ENCODE peak calls at places on chromosomes 1 and 21, in eight cellular contexts. R is dermis microvascular lymphatic vessel endothelial cell; N is NCI-H1436; Z is H4; S is stimulated activated CD8-positive, alpha-beta memory T cell treated with anti-CD3 and anti-CD28 coated beads, Interleukin-4, amount 100 ng/mL, for 24 hours; G is posterior cingulate gyrus; D is activated gamma-delta T cell; Y is LoVo. E is an unnamed sample.

GRCh38 chr1:192890134-192890533 is 81.3 kb downstream of the RGS2 start:
- DNase-seq in G (no peak), Y (no peak), Z (no peak), S (no peak), D (no peak), R (no peak), N (no peak), E (no peak)

GRCh38 chr1:154819628-154820590 is 50.2 kb downstream of the KCNN3 start:
- DNase-seq in R (no peak), S (no peak), G (no peak), N (no peak), Z (peak), Y (no peak), D (no peak), E (no peak)

GRCh38 chr21:44368711-44369446 is 15.5 kb downstream of the TRPM2 start:
- DNase-seq in D (no peak), Z (no peak), N (no peak), G (no peak), S (no peak), R (no peak), Y (no peak), E (no peak)

GRCh38 chr1:226973371-226973897 is 33.3 kb downstream of the COQ8A start:
- DNase-seq in G (no peak), D (no peak), Z (no peak), N (no peak), S (no peak), R (no peak), Y (no peak), E (no peak)

GRCh38 chr1:240611619-240612490 is at the start of gene GREM2:
- DNase-seq in S (peak), Y (peak), Z (peak), N (peak), G (peak), D (no peak), R (no peak), E (peak)

GRCh38 chr1:145918992-145919939 is 749 bp upstream of the PEX11B start:
- DNase-seq in Y (peak), Z (peak), D (no peak), S (no peak), N (no peak), R (peak), G (no peak), E (peak)

GRCh38 chr1:8384088-8384487 is 66.2 kb downstream of the SLC45A1 start:
- DNase-seq in Y (no peak), D (no peak), G (no peak), N (no peak), Z (no peak), S (no peak), R (no peak), E (no peak)

GRCh38 chr1:91611498-91611917 is 110.9 kb downstream of the CDC7 start:
- DNase-seq in Y (peak), G (no peak), R (no peak), Z (no peak), N (no peak), D (no peak), S (no peak), E (no peak)

GRCh38 chr1:1063945-1064831 is 9.9 kb downstream of the RNF223 start:
- DNase-seq in N (no peak), G (no peak), D (peak), Y (peak), R (peak), S (peak), Z (peak), E (peak)

GRCh38 chr1:54986532-54986931 is 6.1 kb downstream of the TMEM61 start:
- DNase-seq in Y (no peak), N (no peak), R (no peak), S (no peak), Z (no peak), D (no peak), G (no peak), E (no peak)

GRCh38 chr1:208880433-208881100 is 636.4 kb upstream of the PLXNA2 start:
- DNase-seq in R (no peak), G (no peak), D (no peak), N (no peak), Z (no peak), Y (no peak), S (no peak), E (no peak)

GRCh38 chr1:241639653-241640148 is 468 bp downstream of the CHML start:
- DNase-seq in Y (no peak), Z (peak), D (peak), S (peak), R (no peak), G (no peak), N (no peak), E (peak)

GRCh38 chr1:66464802-66465201 is 69.2 kb upstream of the SGIP1 start:
- DNase-seq in S (no peak), Y (no peak), Z (peak), R (no peak), G (no peak), N (no peak), D (no peak), E (peak)

GRCh38 chr1:52553372-52554266 is 727 bp upstream of the TUT4 start:
- DNase-seq in N (peak), G (peak), S (peak), D (peak), Z (peak), R (peak), Y (peak), E (peak)

GRCh38 chr1:44405804-44406743 is 1.0 kb downstream of the RNF220 start:
- DNase-seq in Y (no peak), R (no peak), Z (no peak), S (no peak), D (no peak), N (no peak), G (no peak), E (no peak)

GRCh38 chr1:182441719-182442118 is 8.2 kb upstream of the RGSL1 start:
- DNase-seq in Y (no peak), D (no peak), S (no peak), N (no peak), Z (no peak), R (no peak), G (no peak), E (no peak)

GRCh38 chr1:174074757-174075156 is 52.6 kb upstream of the RC3H1 start:
- DNase-seq in S (no peak), G (no peak), D (no peak), N (peak), Z (peak), R (peak), Y (peak), E (peak)

GRCh38 chr1:165328136-165328535 is 28.4 kb downstream of the LMX1A start:
- DNase-seq in Z (no peak), G (no peak), N (no peak), R (no peak), D (no peak), S (no peak), Y (no peak), E (no peak)

GRCh38 chr1:53069663-53070327 is 7.8 kb downstream of the PODN start:
- DNase-seq in Y (no peak), D (no peak), S (no peak), R (no peak), Z (no peak), N (no peak), G (no peak), E (no peak)

GRCh38 chr1:163174524-163175437 is 27.9 kb downstream of the RGS5 start:
- DNase-seq in N (peak), R (peak), Y (peak), D (no peak), G (peak), Z (peak), S (peak), E (peak)

GRCh38 chr1:203751051-203751450 is 13.9 kb upstream of the LAX1 start:
- DNase-seq in G (no peak), S (no peak), Z (no peak), R (no peak), D (no peak), N (no peak), Y (no peak), E (peak)

GRCh38 chr1:85934531-85934930 is 222.0 kb downstream of the COL24A1 start:
- DNase-seq in N (no peak), R (no peak), S (no peak), G (no peak), D (no peak), Y (no peak), Z (no peak), E (no peak)

GRCh38 chr1:155123801-155124200 is 3.9 kb upstream of the EFNA1 start:
- DNase-seq in Z (no peak), S (no peak), G (no peak), Y (peak), D (no peak), R (peak), N (no peak), E (no peak)

GRCh38 chr1:36177589-36178463 is 21.9 kb downstream of the MAP7D1 start:
- DNase-seq in G (no peak), R (no peak), Y (no peak), Z (no peak), D (no peak), N (no peak), S (no peak), E (no peak)

GRCh38 chr1:240031414-240031813 is 60.3 kb upstream of the FMN2 start:
- DNase-seq in N (no peak), R (no peak), S (no peak), Y (no peak), G (no peak), D (no peak), Z (no peak), E (peak)

GRCh38 chr1:92784051-92784638 is 763 bp downstream of the EVI5 start:
- DNase-seq in S (no peak), D (no peak), N (no peak), R (peak), Z (peak), G (no peak), Y (peak), E (peak)

GRCh38 chr1:117671781-117672501 is 66.1 kb downstream of the TENT5C start:
- DNase-seq in N (no peak), G (no peak), D (no peak), S (no peak), R (no peak), Y (no peak), Z (no peak), E (no peak)

GRCh38 chr1:107993920-107994319 is 28.9 kb upstream of the VAV3 start:
- DNase-seq in S (no peak), R (peak), Y (peak), N (no peak), Z (no peak), G (no peak), D (no peak), E (no peak)

GRCh38 chr1:36531833-36532232 is 49.1 kb upstream of the CSF3R start:
- DNase-seq in Y (no peak), S (no peak), Z (no peak), G (no peak), R (no peak), D (no peak), N (no peak), E (no peak)

GRCh38 chr1:33173091-33173490 is 8.8 kb downstream of the TRIM62 start:
- DNase-seq in D (no peak), Y (no peak), G (no peak), Z (no peak), N (no peak), S (no peak), R (no peak), E (no peak)

GRCh38 chr1:82991569-82991968 is 1007.4 kb downstream of the TTLL7 start:
- DNase-seq in S (no peak), R (no peak), D (no peak), Z (no peak), G (no peak), N (no peak), Y (no peak), E (no peak)

GRCh38 chr1:52482326-52483004 is 70.4 kb downstream of the TUT4 start:
- DNase-seq in D (no peak), N (no peak), R (no peak), Z (no peak), S (no peak), Y (no peak), G (no peak), E (no peak)

E was measured in HFFc6.